ENCODE peak calls at places on chromosomes 7 and 10, in four cellular contexts. One of them, this sample, is unnamed.

GRCh38 chr7:11716185-11716584 is 115.8 kb downstream of the THSD7A start:
- DNase-seq in H1: no peak
- DNase-seq in ovary: no peak
- DNase-seq in gastrocnemius medialis: no peak
- DNase-seq in this sample: no peak

GRCh38 chr7:94146408-94146807 is 142.3 kb upstream of the BET1 start:
- DNase-seq in H1: no peak
- DNase-seq in ovary: peak
- DNase-seq in gastrocnemius medialis: no peak
- DNase-seq in this sample: no peak

GRCh38 chr10:28892818-28893547 is 215.7 kb downstream of the BAMBI start:
- DNase-seq in H1: no peak
- DNase-seq in ovary: no peak
- DNase-seq in gastrocnemius medialis: no peak
- DNase-seq in this sample: no peak

GRCh38 chr7:73519867-73520672 is 2.0 kb downstream of the BAZ1B start:
- DNase-seq in H1: no peak
- DNase-seq in ovary: no peak
- DNase-seq in gastrocnemius medialis: no peak
- DNase-seq in this sample: no peak

GRCh38 chr10:13528138-13528874 is 508 bp downstream of the BEND7 start:
- DNase-seq in H1: no peak
- DNase-seq in ovary: peak
- DNase-seq in gastrocnemius medialis: no peak
- DNase-seq in this sample: no peak

GRCh38 chr7:122675011-122675410 is 23.9 kb downstream of the RNF133 start:
- DNase-seq in H1: no peak
- DNase-seq in ovary: no peak
- DNase-seq in gastrocnemius medialis: no peak
- DNase-seq in this sample: no peak

GRCh38 chr10:102657984-102658724 is 13.9 kb downstream of the TRIM8 start:
- DNase-seq in H1: no peak
- DNase-seq in ovary: peak
- DNase-seq in gastrocnemius medialis: no peak
- DNase-seq in this sample: no peak

GRCh38 chr7:117190104-117190503 is 132.8 kb downstream of the WNT2 start:
- DNase-seq in H1: no peak
- DNase-seq in ovary: no peak
- DNase-seq in gastrocnemius medialis: no peak
- DNase-seq in this sample: no peak

GRCh38 chr7:28408105-28408973 is 4.0 kb upstream of the CREB5 start:
- DNase-seq in H1: peak
- DNase-seq in ovary: peak
- DNase-seq in gastrocnemius medialis: peak
- DNase-seq in this sample: no peak

GRCh38 chr7:72435366-72435765 is 23.2 kb upstream of the CALN1 start:
- DNase-seq in H1: no peak
- DNase-seq in ovary: no peak
- DNase-seq in gastrocnemius medialis: no peak
- DNase-seq in this sample: no peak

GRCh38 chr10:109022417-109023049 is 900.8 kb downstream of the XPNPEP1 start:
- DNase-seq in H1: no peak
- DNase-seq in ovary: no peak
- DNase-seq in gastrocnemius medialis: no peak
- DNase-seq in this sample: no peak

GRCh38 chr10:84329094-84329611 is 764 bp downstream of the CCSER2 start:
- DNase-seq in H1: no peak
- DNase-seq in ovary: no peak
- DNase-seq in gastrocnemius medialis: no peak
- DNase-seq in this sample: no peak

GRCh38 chr10:83229991-83230390 is 909.3 kb upstream of the GHITM start:
- DNase-seq in H1: no peak
- DNase-seq in ovary: no peak
- DNase-seq in gastrocnemius medialis: no peak
- DNase-seq in this sample: no peak

DNA sequence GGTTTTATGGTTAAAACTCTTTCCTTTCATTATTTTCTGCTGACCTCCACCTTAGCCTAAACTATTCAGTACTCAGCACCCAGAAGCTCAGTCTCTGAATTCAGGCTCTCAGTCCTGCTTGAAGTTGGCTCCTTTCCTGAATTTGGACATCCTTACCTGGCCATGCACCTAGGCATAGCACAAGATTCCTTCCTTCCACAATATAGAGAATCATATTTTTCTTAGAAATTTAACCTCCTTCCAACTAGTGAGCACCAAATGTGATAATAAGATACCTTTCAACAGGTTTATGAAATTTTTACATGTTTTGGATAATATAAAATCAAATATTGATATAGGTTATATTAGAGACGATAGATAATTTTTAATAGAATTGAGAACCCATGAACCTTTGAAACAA is 905.6 kb upstream of the GHITM start:
- DNase-seq in H1: no peak
- DNase-seq in ovary: no peak
- DNase-seq in gastrocnemius medialis: no peak
- DNase-seq in this sample: no peak
- TF ChIP-seq POLR2A in H1: no peak
- TF ChIP-seq POLR2A in ovary: no peak
- TF ChIP-seq POLR2A in gastrocnemius medialis: no peak
- TF ChIP-seq POLR2A in this sample: no peak

GRCh38 chr10:50322075-50322474 is 70.8 kb upstream of the ASAH2 start:
- DNase-seq in H1: no peak
- DNase-seq in ovary: no peak
- DNase-seq in gastrocnemius medialis: no peak
- DNase-seq in this sample: no peak
- TF ChIP-seq POLR2A in H1: no peak
- TF ChIP-seq POLR2A in ovary: no peak
- TF ChIP-seq POLR2A in gastrocnemius medialis: no peak
- TF ChIP-seq POLR2A in this sample: no peak

GRCh38 chr7:714251-714671 is 12.2 kb upstream of the DNAAF5 start:
- DNase-seq in H1: no peak
- DNase-seq in ovary: peak
- DNase-seq in gastrocnemius medialis: no peak
- DNase-seq in this sample: no peak

GRCh38 chr7:716636-717035 is 9.9 kb upstream of the DNAAF5 start:
- DNase-seq in H1: no peak
- DNase-seq in ovary: peak
- DNase-seq in gastrocnemius medialis: no peak
- DNase-seq in this sample: no peak

GRCh38 chr7:713488-714230 is 12.8 kb upstream of the DNAAF5 start:
- DNase-seq in H1: no peak
- DNase-seq in ovary: peak
- DNase-seq in gastrocnemius medialis: no peak
- DNase-seq in this sample: no peak

GRCh38 chr7:712601-713457 is 13.7 kb upstream of the DNAAF5 start:
- DNase-seq in H1: peak
- DNase-seq in ovary: peak
- DNase-seq in gastrocnemius medialis: no peak
- DNase-seq in this sample: no peak

DNA sequence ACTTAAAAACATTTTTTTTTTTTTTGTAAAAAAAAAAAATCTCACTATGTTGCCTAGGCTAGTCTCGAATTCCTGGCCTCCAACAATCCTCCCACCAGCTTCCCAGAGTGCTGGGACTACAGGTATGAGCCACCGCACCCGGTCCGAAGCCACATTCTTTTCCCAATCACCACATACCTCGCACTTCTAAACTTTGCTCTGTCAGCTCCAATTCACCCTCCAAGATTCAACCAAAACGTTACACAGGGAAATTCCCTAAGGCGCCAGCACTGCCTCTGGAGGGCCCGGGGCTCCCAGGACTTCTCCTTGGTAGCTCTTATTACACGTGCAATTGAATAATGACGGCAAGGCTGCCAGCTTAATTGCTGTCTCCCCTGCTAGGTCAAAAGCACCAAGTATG is 10.3 kb upstream of the DNAAF5 start:
- DNase-seq in H1: no peak
- DNase-seq in ovary: peak
- DNase-seq in gastrocnemius medialis: no peak
- DNase-seq in this sample: no peak
- TF ChIP-seq POLR2A in H1: no peak
- TF ChIP-seq POLR2A in ovary: no peak
- TF ChIP-seq POLR2A in gastrocnemius medialis: no peak
- TF ChIP-seq POLR2A in this sample: no peak

GRCh38 chr10:75498866-75499265 is 67.4 kb downstream of the LRMDA start:
- DNase-seq in H1: no peak
- DNase-seq in ovary: peak
- DNase-seq in gastrocnemius medialis: no peak
- DNase-seq in this sample: no peak
- TF ChIP-seq POLR2A in H1: no peak
- TF ChIP-seq POLR2A in ovary: no peak
- TF ChIP-seq POLR2A in gastrocnemius medialis: no peak
- TF ChIP-seq POLR2A in this sample: no peak

DNA sequence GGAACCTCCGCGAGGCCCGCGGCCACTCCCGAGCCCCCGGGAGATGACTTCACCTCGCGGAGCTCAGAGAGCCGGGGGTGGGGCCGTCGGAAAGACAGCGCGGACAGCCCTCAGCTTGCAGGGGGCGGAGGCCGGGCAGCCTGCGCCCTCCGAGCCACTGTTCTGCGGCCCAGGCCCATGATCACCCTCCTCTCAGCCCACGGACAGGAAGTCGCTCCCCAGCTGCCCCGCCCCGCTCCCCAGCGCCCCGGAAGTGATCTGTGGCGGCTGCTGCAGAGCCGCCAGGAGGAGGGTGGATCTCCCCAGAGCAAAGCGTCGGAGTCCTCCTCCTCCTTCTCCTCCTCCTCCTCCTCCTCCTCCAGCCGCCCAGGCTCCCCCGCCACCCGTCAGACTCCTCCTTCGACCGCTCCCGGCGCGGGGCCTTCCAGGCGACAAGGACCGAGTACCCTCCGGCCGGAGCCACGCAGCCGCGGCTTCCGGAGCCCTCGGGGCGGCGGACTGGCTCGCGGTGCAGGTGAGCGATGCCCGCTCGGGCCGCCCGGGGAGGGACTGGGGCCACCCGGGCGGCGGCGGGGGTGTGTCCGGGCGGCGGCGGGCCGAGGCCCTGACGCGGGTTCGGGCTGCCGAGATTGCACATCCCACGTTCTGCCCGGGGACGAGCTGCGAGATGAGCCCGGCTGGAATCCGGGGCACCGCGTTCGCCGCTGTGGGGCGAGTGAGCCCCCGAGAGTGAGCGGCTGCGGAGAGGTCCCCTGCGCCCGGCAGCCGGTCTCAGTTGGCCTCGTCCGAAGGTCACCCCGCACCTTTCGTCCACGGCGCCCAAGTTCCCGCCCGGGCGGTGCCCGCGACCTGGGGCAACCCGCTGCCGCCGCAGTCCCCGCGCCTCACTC is at the start of gene RALA:
- DNase-seq in H1: peak
- DNase-seq in ovary: peak
- DNase-seq in gastrocnemius medialis: peak
- DNase-seq in this sample: peak
- TF ChIP-seq POLR2A in H1: peak
- TF ChIP-seq POLR2A in ovary: peak
- TF ChIP-seq POLR2A in gastrocnemius medialis: peak
- TF ChIP-seq POLR2A in this sample: no peak

GRCh38 chr10:104328916-104329710 is 9.2 kb downstream of the ITPRIP start:
- DNase-seq in H1: no peak
- DNase-seq in ovary: no peak
- DNase-seq in gastrocnemius medialis: peak
- DNase-seq in this sample: no peak

GRCh38 chr10:104328636-104328915 is 9.7 kb downstream of the ITPRIP start:
- DNase-seq in H1: no peak
- DNase-seq in ovary: no peak
- DNase-seq in gastrocnemius medialis: no peak
- DNase-seq in this sample: no peak

GRCh38 chr10:104330168-104331117 is 7.8 kb downstream of the ITPRIP start:
- DNase-seq in H1: no peak
- DNase-seq in ovary: peak
- DNase-seq in gastrocnemius medialis: peak
- DNase-seq in this sample: no peak

GRCh38 chr10:104331208-104331838 is 6.9 kb downstream of the ITPRIP start:
- DNase-seq in H1: no peak
- DNase-seq in ovary: no peak
- DNase-seq in gastrocnemius medialis: no peak
- DNase-seq in this sample: no peak

GRCh38 chr10:104329754-104330153 is 8.5 kb downstream of the ITPRIP start:
- DNase-seq in H1: no peak
- DNase-seq in ovary: no peak
- DNase-seq in gastrocnemius medialis: no peak
- DNase-seq in this sample: no peak
- TF ChIP-seq POLR2A in H1: no peak
- TF ChIP-seq POLR2A in ovary: no peak
- TF ChIP-seq POLR2A in gastrocnemius medialis: no peak
- TF ChIP-seq POLR2A in this sample: no peak

GRCh38 chr10:119650692-119651513 is at the start of gene BAG3:
- DNase-seq in H1: peak
- DNase-seq in ovary: peak
- DNase-seq in gastrocnemius medialis: peak
- DNase-seq in this sample: peak
- TF ChIP-seq POLR2A in H1: peak
- TF ChIP-seq POLR2A in ovary: peak
- TF ChIP-seq POLR2A in gastrocnemius medialis: no peak
- TF ChIP-seq POLR2A in this sample: no peak

GRCh38 chr7:92836489-92837213 is at the start of gene CDK6:
- DNase-seq in H1: peak
- DNase-seq in ovary: peak
- DNase-seq in gastrocnemius medialis: no peak
- DNase-seq in this sample: no peak
- TF ChIP-seq POLR2A in H1: no peak
- TF ChIP-seq POLR2A in ovary: no peak
- TF ChIP-seq POLR2A in gastrocnemius medialis: peak
- TF ChIP-seq POLR2A in this sample: peak

This sample was measured in esophagus squamous epithelium.